ENCODE peak calls at places on chromosomes 7 and 10, in eight cellular contexts. One of them, this sample, is unnamed.

GRCh38 chr10:22349758-22350157 is 4.5 kb downstream of the SPAG6 start:
- DNase-seq in K562: no peak
- DNase-seq in hepatocyte: no peak
- DNase-seq in adrenal gland: no peak
- DNase-seq in lower leg skin: no peak
- DNase-seq in OCI-LY7: no peak
- DNase-seq in ascending aorta: no peak
- DNase-seq in foreskin fibroblast: no peak
- DNase-seq in this sample: no peak

GRCh38 chr7:134770676-134771075 is 8.8 kb upstream of the CALD1 start:
- DNase-seq in K562: no peak
- DNase-seq in hepatocyte: no peak
- DNase-seq in adrenal gland: no peak
- DNase-seq in lower leg skin: no peak
- DNase-seq in OCI-LY7: no peak
- DNase-seq in ascending aorta: no peak
- DNase-seq in foreskin fibroblast: no peak
- DNase-seq in this sample: no peak

GRCh38 chr7:12594122-12594897 is 23.8 kb downstream of the SCIN start:
- DNase-seq in K562: no peak
- DNase-seq in hepatocyte: no peak
- DNase-seq in adrenal gland: no peak
- DNase-seq in lower leg skin: no peak
- DNase-seq in OCI-LY7: no peak
- DNase-seq in ascending aorta: no peak
- DNase-seq in foreskin fibroblast: no peak
- DNase-seq in this sample: no peak

GRCh38 chr10:116538461-116538860 is 7.3 kb upstream of the PNLIP start:
- DNase-seq in K562: no peak
- DNase-seq in hepatocyte: no peak
- DNase-seq in adrenal gland: no peak
- DNase-seq in lower leg skin: no peak
- DNase-seq in OCI-LY7: no peak
- DNase-seq in ascending aorta: no peak
- DNase-seq in foreskin fibroblast: peak
- DNase-seq in this sample: peak

GRCh38 chr10:114300036-114300645 is 61.1 kb downstream of the VWA2 start:
- DNase-seq in K562: no peak
- DNase-seq in hepatocyte: no peak
- DNase-seq in adrenal gland: no peak
- DNase-seq in lower leg skin: no peak
- DNase-seq in OCI-LY7: no peak
- DNase-seq in ascending aorta: no peak
- DNase-seq in foreskin fibroblast: no peak
- DNase-seq in this sample: no peak

GRCh38 chr7:36315309-36315948 is 74.2 kb upstream of the ANLN start:
- DNase-seq in K562: no peak
- DNase-seq in hepatocyte: no peak
- DNase-seq in adrenal gland: peak
- DNase-seq in lower leg skin: no peak
- DNase-seq in OCI-LY7: peak
- DNase-seq in ascending aorta: no peak
- DNase-seq in foreskin fibroblast: no peak
- DNase-seq in this sample: no peak

GRCh38 chr10:122877264-122877663 is 2.1 kb downstream of the FAM24B start:
- DNase-seq in K562: peak
- DNase-seq in hepatocyte: no peak
- DNase-seq in adrenal gland: no peak
- DNase-seq in lower leg skin: no peak
- DNase-seq in OCI-LY7: no peak
- DNase-seq in ascending aorta: no peak
- DNase-seq in foreskin fibroblast: peak
- DNase-seq in this sample: no peak

GRCh38 chr7:8185907-8186306 is 76.1 kb downstream of the ICA1 start:
- DNase-seq in K562: no peak
- DNase-seq in hepatocyte: no peak
- DNase-seq in adrenal gland: no peak
- DNase-seq in lower leg skin: no peak
- DNase-seq in OCI-LY7: no peak
- DNase-seq in ascending aorta: no peak
- DNase-seq in foreskin fibroblast: no peak
- DNase-seq in this sample: no peak

GRCh38 chr7:158975526-158976467 is 119.4 kb downstream of the DYNC2I1 start:
- DNase-seq in K562: peak
- DNase-seq in hepatocyte: no peak
- DNase-seq in adrenal gland: no peak
- DNase-seq in lower leg skin: peak
- DNase-seq in OCI-LY7: no peak
- DNase-seq in ascending aorta: no peak
- DNase-seq in foreskin fibroblast: no peak
- DNase-seq in this sample: no peak

GRCh38 chr10:42980553-42981357 is 96.1 kb upstream of the RET start:
- DNase-seq in K562: no peak
- DNase-seq in hepatocyte: no peak
- DNase-seq in adrenal gland: peak
- DNase-seq in lower leg skin: peak
- DNase-seq in OCI-LY7: no peak
- DNase-seq in ascending aorta: peak
- DNase-seq in foreskin fibroblast: no peak
- DNase-seq in this sample: no peak

GRCh38 chr7:148286150-148286549 is 304.4 kb upstream of the C7orf33 start:
- DNase-seq in K562: peak
- DNase-seq in hepatocyte: peak
- DNase-seq in adrenal gland: no peak
- DNase-seq in lower leg skin: no peak
- DNase-seq in OCI-LY7: peak
- DNase-seq in ascending aorta: no peak
- DNase-seq in foreskin fibroblast: no peak
- DNase-seq in this sample: no peak

GRCh38 chr10:17113889-17114288 is 15.7 kb downstream of the CUBN start:
- DNase-seq in K562: no peak
- DNase-seq in hepatocyte: peak
- DNase-seq in adrenal gland: no peak
- DNase-seq in lower leg skin: no peak
- DNase-seq in OCI-LY7: no peak
- DNase-seq in ascending aorta: peak
- DNase-seq in foreskin fibroblast: peak
- DNase-seq in this sample: no peak

GRCh38 chr7:7228967-7229366 is 46.6 kb downstream of the C1GALT1 start:
- DNase-seq in K562: no peak
- DNase-seq in hepatocyte: no peak
- DNase-seq in adrenal gland: no peak
- DNase-seq in lower leg skin: no peak
- DNase-seq in OCI-LY7: no peak
- DNase-seq in ascending aorta: no peak
- DNase-seq in foreskin fibroblast: no peak
- DNase-seq in this sample: no peak

GRCh38 chr7:108358553-108358952 is 97.7 kb downstream of the NRCAM start:
- DNase-seq in K562: no peak
- DNase-seq in hepatocyte: peak
- DNase-seq in adrenal gland: no peak
- DNase-seq in lower leg skin: no peak
- DNase-seq in OCI-LY7: no peak
- DNase-seq in ascending aorta: no peak
- DNase-seq in foreskin fibroblast: peak
- DNase-seq in this sample: no peak

GRCh38 chr10:103265712-103266329 is 11.1 kb upstream of the INA start:
- DNase-seq in K562: peak
- DNase-seq in hepatocyte: peak
- DNase-seq in adrenal gland: peak
- DNase-seq in lower leg skin: no peak
- DNase-seq in OCI-LY7: peak
- DNase-seq in ascending aorta: peak
- DNase-seq in foreskin fibroblast: peak
- DNase-seq in this sample: peak

GRCh38 chr7:3655635-3656034 is 354.6 kb downstream of the SDK1 start:
- DNase-seq in K562: no peak
- DNase-seq in hepatocyte: no peak
- DNase-seq in adrenal gland: no peak
- DNase-seq in lower leg skin: no peak
- DNase-seq in OCI-LY7: no peak
- DNase-seq in ascending aorta: no peak
- DNase-seq in foreskin fibroblast: no peak
- DNase-seq in this sample: no peak

GRCh38 chr10:97427571-97428179 is 1.7 kb downstream of the PGAM1 start:
- DNase-seq in K562: no peak
- DNase-seq in hepatocyte: peak
- DNase-seq in adrenal gland: no peak
- DNase-seq in lower leg skin: no peak
- DNase-seq in OCI-LY7: no peak
- DNase-seq in ascending aorta: no peak
- DNase-seq in foreskin fibroblast: peak
- DNase-seq in this sample: no peak

GRCh38 chr10:117373848-117374505 is 1.3 kb downstream of the PDZD8 start:
- DNase-seq in K562: peak
- DNase-seq in hepatocyte: peak
- DNase-seq in adrenal gland: peak
- DNase-seq in lower leg skin: peak
- DNase-seq in OCI-LY7: peak
- DNase-seq in ascending aorta: peak
- DNase-seq in foreskin fibroblast: peak
- DNase-seq in this sample: no peak

DNA sequence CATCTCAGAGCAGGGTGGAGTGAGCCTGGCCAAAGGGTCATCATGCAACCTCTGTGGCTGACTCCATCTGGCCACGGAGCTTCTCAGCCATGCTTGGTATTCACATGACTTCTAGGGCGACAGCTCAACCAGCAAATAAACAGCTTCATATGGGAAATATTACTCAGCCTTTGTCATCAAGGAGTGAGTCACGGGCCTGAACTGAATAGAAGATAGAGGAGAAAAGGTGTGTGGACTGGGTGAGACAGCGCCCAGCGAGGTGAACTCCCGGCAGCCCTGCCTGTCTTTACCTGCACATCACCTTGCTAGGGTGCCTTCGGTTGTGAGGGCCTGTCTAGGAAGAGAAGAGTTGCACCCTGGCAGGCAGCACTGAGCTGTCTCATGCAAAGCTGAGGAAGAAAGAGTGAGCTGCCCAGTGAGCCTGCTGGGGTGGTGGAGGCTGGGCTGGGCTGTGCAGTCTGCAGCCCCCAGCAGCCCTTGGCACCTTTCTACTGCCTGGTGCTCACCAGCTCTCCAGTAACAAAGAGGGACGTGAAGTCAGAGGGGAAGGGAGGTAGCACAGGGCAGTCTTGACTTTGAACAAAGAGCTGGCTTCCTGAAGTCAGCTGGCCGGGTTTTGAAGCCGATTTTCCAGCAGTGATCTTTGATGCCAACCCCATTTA is 114.2 kb downstream of the EGFR start:
- DNase-seq in K562: no peak
- DNase-seq in hepatocyte: peak
- DNase-seq in adrenal gland: peak
- DNase-seq in lower leg skin: peak
- DNase-seq in OCI-LY7: no peak
- DNase-seq in ascending aorta: peak
- DNase-seq in foreskin fibroblast: peak
- DNase-seq in this sample: peak
- TF ChIP-seq CTCF in K562: no peak
- TF ChIP-seq CTCF in hepatocyte: no peak
- TF ChIP-seq CTCF in adrenal gland: no peak
- TF ChIP-seq CTCF in lower leg skin: no peak
- TF ChIP-seq CTCF in OCI-LY7: no peak
- TF ChIP-seq CTCF in ascending aorta: no peak
- TF ChIP-seq CTCF in foreskin fibroblast: no peak
- TF ChIP-seq CTCF in this sample: no peak

GRCh38 chr7:152668975-152669374 is 7.0 kb downstream of the XRCC2 start:
- DNase-seq in K562: no peak
- DNase-seq in hepatocyte: no peak
- DNase-seq in adrenal gland: no peak
- DNase-seq in lower leg skin: no peak
- DNase-seq in OCI-LY7: no peak
- DNase-seq in ascending aorta: no peak
- DNase-seq in foreskin fibroblast: no peak
- DNase-seq in this sample: no peak
- H3K4me3 ChIP-seq in K562: no peak
- H3K4me3 ChIP-seq in hepatocyte: no peak
- H3K4me3 ChIP-seq in adrenal gland: no peak
- H3K4me3 ChIP-seq in lower leg skin: no peak
- H3K4me3 ChIP-seq in OCI-LY7: no peak
- H3K4me3 ChIP-seq in ascending aorta: no peak
- H3K4me3 ChIP-seq in foreskin fibroblast: no peak
- H3K4me3 ChIP-seq in this sample: no peak

GRCh38 chr10:20855398-20856038 is 41.6 kb downstream of the NEBL start:
- DNase-seq in K562: no peak
- DNase-seq in hepatocyte: peak
- DNase-seq in adrenal gland: no peak
- DNase-seq in lower leg skin: no peak
- DNase-seq in OCI-LY7: peak
- DNase-seq in ascending aorta: no peak
- DNase-seq in foreskin fibroblast: peak
- DNase-seq in this sample: no peak
- TF ChIP-seq CTCF in K562: peak
- TF ChIP-seq CTCF in hepatocyte: peak
- TF ChIP-seq CTCF in adrenal gland: peak
- TF ChIP-seq CTCF in lower leg skin: no peak
- TF ChIP-seq CTCF in OCI-LY7: peak
- TF ChIP-seq CTCF in ascending aorta: peak
- TF ChIP-seq CTCF in foreskin fibroblast: no peak
- TF ChIP-seq CTCF in this sample: peak

GRCh38 chr7:22934473-22935065 is 79.4 kb downstream of the HYCC1 start:
- DNase-seq in K562: no peak
- DNase-seq in hepatocyte: peak
- DNase-seq in adrenal gland: no peak
- DNase-seq in lower leg skin: no peak
- DNase-seq in OCI-LY7: no peak
- DNase-seq in ascending aorta: no peak
- DNase-seq in foreskin fibroblast: peak
- DNase-seq in this sample: no peak

GRCh38 chr7:22935269-22935668 is 78.7 kb downstream of the HYCC1 start:
- DNase-seq in K562: no peak
- DNase-seq in hepatocyte: peak
- DNase-seq in adrenal gland: no peak
- DNase-seq in lower leg skin: no peak
- DNase-seq in OCI-LY7: no peak
- DNase-seq in ascending aorta: no peak
- DNase-seq in foreskin fibroblast: peak
- DNase-seq in this sample: no peak

GRCh38 chr7:22936246-22936645 is 77.7 kb downstream of the HYCC1 start:
- DNase-seq in K562: no peak
- DNase-seq in hepatocyte: no peak
- DNase-seq in adrenal gland: no peak
- DNase-seq in lower leg skin: no peak
- DNase-seq in OCI-LY7: no peak
- DNase-seq in ascending aorta: no peak
- DNase-seq in foreskin fibroblast: no peak
- DNase-seq in this sample: no peak

GRCh38 chr7:22932896-22933295 is 81.0 kb downstream of the HYCC1 start:
- DNase-seq in K562: no peak
- DNase-seq in hepatocyte: no peak
- DNase-seq in adrenal gland: no peak
- DNase-seq in lower leg skin: no peak
- DNase-seq in OCI-LY7: no peak
- DNase-seq in ascending aorta: no peak
- DNase-seq in foreskin fibroblast: no peak
- DNase-seq in this sample: no peak

DNA sequence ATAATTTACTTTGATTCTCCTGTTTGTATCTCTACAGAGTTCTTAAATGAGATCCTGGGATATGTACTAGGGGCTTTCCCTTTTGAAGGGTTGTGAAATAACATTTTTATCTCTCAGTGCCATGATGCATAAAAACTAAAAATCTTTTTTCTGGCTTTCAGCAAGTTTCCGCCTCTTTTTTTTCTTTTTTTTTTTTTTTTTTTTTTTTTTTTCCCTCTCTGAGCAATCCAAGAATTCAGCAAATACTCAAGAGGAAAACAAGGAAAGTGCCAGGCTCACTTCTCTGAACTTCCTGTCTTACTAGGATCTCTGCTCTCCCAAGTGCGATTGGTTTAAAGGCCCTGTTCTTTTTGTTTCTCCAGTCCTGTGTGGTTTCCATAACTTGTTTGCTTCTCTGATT is 79.9 kb downstream of the HYCC1 start:
- DNase-seq in K562: no peak
- DNase-seq in hepatocyte: no peak
- DNase-seq in adrenal gland: no peak
- DNase-seq in lower leg skin: no peak
- DNase-seq in OCI-LY7: no peak
- DNase-seq in ascending aorta: no peak
- DNase-seq in foreskin fibroblast: no peak
- DNase-seq in this sample: no peak
- H3K4me3 ChIP-seq in K562: no peak
- H3K4me3 ChIP-seq in hepatocyte: no peak
- H3K4me3 ChIP-seq in adrenal gland: no peak
- H3K4me3 ChIP-seq in lower leg skin: no peak
- H3K4me3 ChIP-seq in OCI-LY7: no peak
- H3K4me3 ChIP-seq in ascending aorta: no peak
- H3K4me3 ChIP-seq in foreskin fibroblast: no peak
- H3K4me3 ChIP-seq in this sample: no peak

This sample was measured in retinal pigment epithelial cell.